ENCODE peak calls at places on chromosomes 12 and 14, in five cellular contexts. W is mucosa of descending colon, F is ovary, T is heart right ventricle, P is stomach. B is an unnamed sample.

GRCh38 chr12:65566776-65567175 is 257.5 kb upstream of the HMGA2 start:
- DNase-seq in W (no peak), F (no peak), T (no peak), P (no peak), B (no peak)

GRCh38 chr14:94936901-94937321 is 167.0 kb upstream of the GSC start:
- DNase-seq in W (peak), F (peak), T (peak), P (peak), B (no peak)

GRCh38 chr12:64039285-64039871 is 182.7 kb downstream of the KICS2 start:
- DNase-seq in W (peak), F (no peak), T (no peak), P (peak), B (no peak)

GRCh38 chr14:102185360-102185759 is 45.7 kb downstream of the WDR20 start:
- DNase-seq in W (no peak), F (no peak), T (no peak), P (peak), B (no peak)

GRCh38 chr14:67166450-67166853 is 22.8 kb upstream of the GARIN2 start:
- DNase-seq in W (no peak), F (peak), T (no peak), P (no peak), B (peak)

GRCh38 chr14:52801014-52801708 is 9.8 kb upstream of the GNPNAT1 start:
- DNase-seq in W (no peak), F (no peak), T (no peak), P (no peak), B (no peak)

GRCh38 chr12:42749239-42749638 is 159.7 kb upstream of the PRICKLE1 start:
- DNase-seq in W (no peak), F (no peak), T (no peak), P (no peak), B (no peak)

GRCh38 chr14:99971929-99972747 is 93.1 kb upstream of the EVL start:
- DNase-seq in W (peak), F (peak), T (peak), P (no peak), B (peak)

GRCh38 chr14:100440207-100440631 is 117.1 kb downstream of the SLC25A47 start:
- DNase-seq in W (peak), F (peak), T (peak), P (peak), B (peak)

GRCh38 chr12:57736743-57737466 is 1.6 kb downstream of the AGAP2 start:
- DNase-seq in W (no peak), F (no peak), T (no peak), P (no peak), B (no peak)

GRCh38 chr12:57738142-57738474 is 434 bp downstream of the AGAP2 start:
- DNase-seq in W (peak), F (no peak), T (no peak), P (no peak), B (no peak)

GRCh38 chr12:57735952-57736742 is 2.4 kb downstream of the AGAP2 start:
- DNase-seq in W (peak), F (peak), T (peak), P (no peak), B (peak)

GRCh38 chr12:57738661-57739237 is at the start of gene AGAP2:
- DNase-seq in W (no peak), F (no peak), T (no peak), P (no peak), B (peak)

GRCh38 chr12:57737467-57738141 is 938 bp downstream of the AGAP2 start:
- DNase-seq in W (peak), F (no peak), T (no peak), P (no peak), B (peak)
- TF ChIP-seq CTCF in W (no peak), F (no peak), T (peak), P (no peak), B (no peak)

DNA sequence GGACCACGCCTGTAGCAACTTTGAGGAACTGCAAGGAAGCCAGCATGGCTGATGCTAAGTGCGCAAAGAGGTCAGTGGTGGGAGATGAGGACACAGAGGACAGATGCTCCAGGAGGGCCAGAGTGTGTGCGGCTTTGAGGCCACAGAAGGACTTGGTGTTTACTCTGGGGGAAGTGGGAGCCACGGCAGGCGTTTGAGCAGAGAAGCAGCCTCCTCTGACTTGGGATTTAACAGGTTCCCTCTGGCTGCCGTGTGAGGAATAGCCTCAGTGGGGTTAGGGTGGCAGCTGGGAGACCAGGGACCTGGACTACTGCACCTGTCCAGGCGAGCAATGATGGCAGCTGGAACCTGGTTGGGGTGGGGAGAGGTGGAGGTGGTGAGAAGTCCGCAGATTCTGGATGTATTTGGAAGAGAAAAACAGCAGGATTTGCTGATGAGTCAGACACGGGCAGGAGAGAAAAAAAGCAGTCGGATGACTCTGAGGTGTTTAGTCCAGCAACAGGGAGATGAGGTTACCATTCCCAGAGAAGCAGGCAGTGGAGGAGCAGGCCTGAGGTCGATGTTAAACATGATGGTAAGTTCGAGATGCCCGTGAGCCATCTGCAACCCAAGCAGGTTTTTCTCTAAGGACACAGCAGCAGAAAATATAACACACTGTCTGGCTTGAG is 143.5 kb downstream of the SCARB1 start:
- DNase-seq in W (no peak), F (no peak), T (no peak), P (no peak), B (no peak)
- TF ChIP-seq CTCF in W (no peak), F (no peak), T (peak), P (no peak), B (peak)

GRCh38 chr12:105773501-105773900 is 365.3 kb downstream of the NUAK1 start:
- DNase-seq in W (no peak), F (no peak), T (no peak), P (no peak), B (no peak)

GRCh38 chr12:105774037-105774436 is 364.7 kb downstream of the NUAK1 start:
- DNase-seq in W (no peak), F (no peak), T (no peak), P (no peak), B (no peak)

GRCh38 chr12:105769486-105769885 is 369.3 kb downstream of the NUAK1 start:
- DNase-seq in W (no peak), F (no peak), T (no peak), P (no peak), B (no peak)

DNA sequence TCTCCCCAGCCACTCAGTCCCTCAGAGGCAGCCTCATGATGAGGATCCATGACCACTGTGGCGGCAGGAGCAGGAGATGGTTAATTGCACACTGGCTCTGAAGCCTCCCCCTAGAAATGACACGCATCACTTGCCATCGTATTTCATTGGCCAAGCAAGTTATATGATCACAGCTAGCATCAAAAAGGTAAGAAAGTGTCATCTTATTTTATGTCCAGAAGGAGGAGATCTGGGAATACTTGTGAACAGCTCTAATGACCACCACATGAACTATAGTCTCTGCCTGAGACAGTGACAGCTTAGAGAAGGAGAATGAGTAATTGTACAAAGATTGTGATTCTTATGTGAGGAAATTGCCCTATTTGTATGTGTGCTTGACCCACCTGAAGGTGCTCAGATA is 363.4 kb downstream of the NUAK1 start:
- DNase-seq in W (no peak), F (no peak), T (no peak), P (no peak), B (no peak)
- TF ChIP-seq CTCF in W (no peak), F (no peak), T (peak), P (no peak), B (no peak)

GRCh38 chr12:45244561-45245348 is 28.9 kb downstream of the ANO6 start:
- DNase-seq in W (no peak), F (no peak), T (no peak), P (no peak), B (no peak)
- TF ChIP-seq CTCF in W (no peak), F (no peak), T (no peak), P (no peak), B (no peak)

GRCh38 chr12:95217377-95218163 is at the start of the genes FGD6 and VEZT:
- DNase-seq in W (peak), F (peak), T (peak), P (peak), B (peak)
- TF ChIP-seq CTCF in W (peak), F (no peak), T (peak), P (peak), B (peak)

GRCh38 chr12:60644076-60644475 is 1048.2 kb downstream of the SLC16A7 start:
- DNase-seq in W (no peak), F (no peak), T (no peak), P (no peak), B (no peak)
- TF ChIP-seq CTCF in W (no peak), F (no peak), T (no peak), P (no peak), B (no peak)

DNA sequence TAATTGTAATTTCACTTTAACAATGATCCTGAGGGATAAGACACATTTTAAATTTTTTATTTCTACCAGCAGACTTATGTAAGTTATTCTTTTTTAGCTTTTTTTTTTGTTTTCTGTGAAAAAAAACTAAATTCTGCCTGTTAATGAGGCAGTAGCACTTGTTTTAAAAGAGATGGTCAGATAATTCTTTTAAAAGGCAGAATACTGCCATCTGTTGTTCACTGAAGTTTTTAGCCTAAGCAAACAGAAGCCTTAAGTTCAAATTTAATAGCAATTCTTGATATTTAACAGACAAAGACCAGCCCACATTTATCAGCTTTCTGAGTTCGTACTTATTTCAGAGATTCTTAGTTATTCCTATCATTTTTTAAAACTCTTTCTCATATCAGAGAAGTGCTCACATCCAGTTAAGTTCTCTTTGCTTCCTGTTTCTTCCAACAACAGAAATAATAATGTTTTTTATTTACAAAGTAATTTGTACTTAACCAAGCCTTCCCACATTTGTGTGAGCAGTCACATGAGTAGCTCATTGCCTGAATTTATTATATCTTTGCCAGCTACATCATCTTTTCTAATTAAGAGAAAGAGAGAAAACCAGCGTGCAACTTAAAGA is 93.4 kb upstream of the SLCO1C1 start:
- DNase-seq in W (no peak), F (no peak), T (no peak), P (no peak), B (no peak)
- TF ChIP-seq CTCF in W (no peak), F (peak), T (peak), P (peak), B (no peak)